ENCODE peak calls at places on chromosomes 2 and 18, in four cellular contexts. I is heart right ventricle, R is ascending aorta, Q is IMR-90. D is an unnamed sample.
A peak's percentile ranks its signal among the peaks of the same experiment; 100 is the strongest.

GRCh38 chr2:117853316-117853715 is 38.8 kb downstream of the DDX18 start:
- DNase-seq in Q (no peak), I (no peak), R (no peak), D (no peak)

GRCh38 chr2:219230201-219230540 is 565 bp downstream of the ANKZF1 start:
- DNase-seq in R (no peak), I (no peak), Q (peak; percentile 55), D (no peak)

GRCh38 chr2:222054813-222055212 is 244.0 kb downstream of the PAX3 start:
- DNase-seq in R (no peak), Q (no peak), I (no peak), D (no peak)

GRCh38 chr2:110866496-110866895 is 134.1 kb downstream of the ACOXL start:
- DNase-seq in I (no peak), R (no peak), Q (no peak), D (no peak)

GRCh38 chr2:134246154-134246874 is 7.6 kb upstream of the MGAT5 start:
- DNase-seq in I (no peak), Q (no peak), R (no peak), D (peak; percentile 38)

GRCh38 chr2:52115750-52116149 is 1083.8 kb upstream of the NRXN1 start:
- DNase-seq in I (no peak), R (no peak), Q (no peak), D (no peak)

GRCh38 chr2:186728631-186729030 is 34.8 kb downstream of the FAM171B start:
- DNase-seq in I (no peak), R (no peak), Q (no peak), D (no peak)

GRCh38 chr2:233915133-233915532 is 2.0 kb upstream of the TRPM8 start:
- DNase-seq in R (no peak), I (no peak), Q (peak; percentile 3), D (no peak)

GRCh38 chr18:72375628-72376027 is 168.5 kb downstream of the CBLN2 start:
- DNase-seq in Q (peak; percentile 28), R (no peak), I (no peak), D (peak; percentile 10)

GRCh38 chr2:74010087-74010541 is 25.4 kb downstream of the TET3 start:
- DNase-seq in I (peak; percentile 49), Q (no peak), R (peak; percentile 63), D (no peak)

GRCh38 chr2:96325884-96326255 is 753 bp downstream of the ITPRIPL1 start:
- DNase-seq in I (no peak), Q (no peak), R (peak; percentile 64), D (no peak)

GRCh38 chr18:39801848-39802247 is 2153.2 kb upstream of the PIK3C3 start:
- DNase-seq in R (no peak), I (no peak), Q (no peak), D (no peak)

GRCh38 chr2:112794131-112794733 is 9.9 kb upstream of the IL1A start:
- DNase-seq in Q (peak; percentile 96), I (no peak), R (peak; percentile 75), D (no peak)

GRCh38 chr2:240567137-240567871 is 980 bp upstream of the RNPEPL1 start:
- DNase-seq in R (peak; percentile 69), Q (no peak), I (peak; percentile 18), D (no peak)

GRCh38 chr2:205892141-205893064 is 193.6 kb downstream of the INO80D start:
- DNase-seq in Q (peak; percentile 46), I (no peak), R (no peak), D (peak; percentile 35)

GRCh38 chr2:207408086-207408794 is 121.5 kb upstream of the CREB1 start:
- DNase-seq in R (no peak), I (no peak), Q (no peak), D (no peak)

GRCh38 chr2:226661789-226662545 is 137.7 kb downstream of the IRS1 start:
- DNase-seq in R (peak; percentile 85), I (peak; percentile 31), Q (peak; percentile 93), D (no peak)

GRCh38 chr2:36964496-36965058 is 1.8 kb downstream of the STRN start:
- DNase-seq in I (no peak), R (no peak), Q (no peak), D (no peak)

GRCh38 chr2:1964659-1965058 is 220.3 kb upstream of the PXDN start:
- DNase-seq in Q (no peak), R (no peak), I (no peak), D (no peak)

GRCh38 chr2:19187323-19188020 is 171.0 kb downstream of the OSR1 start:
- DNase-seq in I (no peak), Q (peak; percentile 85), R (no peak), D (no peak)

GRCh38 chr2:6685447-6685846 is 180.3 kb downstream of the CMPK2 start:
- DNase-seq in Q (no peak), I (no peak), R (no peak), D (no peak)

GRCh38 chr2:83162421-83162820 is 1296.7 kb downstream of the SUCLG1 start:
- DNase-seq in Q (no peak), R (no peak), I (no peak), D (no peak)

GRCh38 chr2:69200107-69200520 is 186.9 kb downstream of the GFPT1 start:
- DNase-seq in I (no peak), Q (peak; percentile 95), R (no peak), D (no peak)

GRCh38 chr2:66547113-66547512 is 112.2 kb downstream of the MEIS1 start:
- DNase-seq in Q (peak; percentile 48), I (no peak), R (no peak), D (no peak)

GRCh38 chr2:238449909-238450417 is 23.2 kb downstream of the ASB1 start:
- DNase-seq in R (no peak), I (peak; percentile 66), Q (peak; percentile 51), D (no peak)

GRCh38 chr2:62192811-62193210 is 3.1 kb upstream of the B3GNT2 start:
- DNase-seq in I (no peak), Q (no peak), R (no peak), D (no peak)

GRCh38 chr2:205708231-205708631 is 25.9 kb downstream of the NRP2 start:
- DNase-seq in R (peak; percentile 72), I (no peak), Q (peak; percentile 90), D (no peak)

GRCh38 chr18:13219576-13219975 is 1.0 kb downstream of the LDLRAD4 start:
- DNase-seq in Q (no peak), R (no peak), I (no peak), D (no peak)

GRCh38 chr18:9701604-9702324 is 6.3 kb upstream of the RAB31 start:
- DNase-seq in I (no peak), Q (no peak), R (peak; percentile 47), D (no peak)

GRCh38 chr2:206423147-206423546 is 20.2 kb upstream of the ADAM23 start:
- DNase-seq in R (no peak), I (no peak), Q (no peak), D (no peak)

GRCh38 chr2:1748176-1748740 is 3.9 kb upstream of the PXDN start:
- DNase-seq in Q (no peak), R (no peak), I (no peak), D (no peak)

GRCh38 chr2:24123212-24124002 is at the start of the genes FAM228B and PFN4:
- DNase-seq in R (peak; percentile 94), I (peak; percentile 92), Q (peak; percentile 76), D (peak; percentile 87)

GRCh38 chr18:57086163-57086562 is 60.7 kb upstream of the BOD1L2 start:
- DNase-seq in R (no peak), Q (no peak), I (no peak), D (no peak)
- H3K4me3 ChIP-seq in R (no peak overlapping the region), Q (no peak overlapping the region), I (no peak overlapping the region), D (no peak overlapping the region)

DNA sequence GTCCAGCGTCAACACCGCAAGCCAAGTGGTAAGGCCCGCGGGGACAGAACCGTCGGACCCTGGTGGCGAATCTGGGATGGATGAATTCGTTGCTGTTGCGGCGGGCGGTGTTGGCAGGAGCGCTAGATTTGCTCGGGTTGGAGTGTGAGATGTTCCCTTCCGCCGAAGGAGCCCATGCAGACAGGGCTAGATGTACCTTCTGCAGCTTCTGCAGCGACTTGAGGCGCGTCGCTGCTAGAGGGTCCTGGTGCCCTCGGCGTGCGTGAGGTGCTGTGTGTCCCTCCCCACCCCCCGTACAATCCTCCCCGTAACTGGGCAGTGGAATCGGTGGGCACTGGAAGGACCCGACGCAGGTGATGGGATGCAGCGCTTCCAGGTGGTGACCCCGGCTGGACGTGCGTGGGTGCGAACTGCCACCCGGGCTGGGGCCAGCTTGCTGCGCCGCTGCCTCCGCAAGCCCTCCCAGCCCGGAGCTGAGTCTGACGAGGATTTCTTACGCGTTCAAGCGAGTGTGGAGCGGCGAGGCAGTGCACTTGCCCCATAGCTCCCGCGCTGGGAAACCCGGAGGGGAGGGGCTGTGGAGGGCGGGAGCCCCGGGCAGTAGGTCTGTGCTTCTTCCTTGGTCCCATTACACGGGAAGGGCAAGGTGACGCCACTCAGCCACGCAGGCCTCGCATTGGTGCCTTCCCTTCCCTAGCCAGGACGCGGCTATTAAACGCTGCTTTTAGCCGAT is 34.3 kb downstream of the CHRNA1 start:
- DNase-seq in Q (peak; percentile 10), I (no peak), R (no peak), D (peak; percentile 12)
- TF ChIP-seq CTCF in Q (no peak), I (no peak), R (no peak), D (no peak)

GRCh38 chr2:75622929-75623328 is 23.7 kb upstream of the MRPL19 start:
- DNase-seq in Q (no peak), I (no peak), R (no peak), D (no peak)

GRCh38 chr2:75616933-75617332 is 29.6 kb upstream of the MRPL19 start:
- DNase-seq in R (no peak), I (no peak), Q (no peak), D (no peak)

GRCh38 chr2:75622500-75622899 is 24.1 kb upstream of the MRPL19 start:
- DNase-seq in R (no peak), I (no peak), Q (no peak), D (no peak)

GRCh38 chr2:75619992-75620740 is 26.4 kb upstream of the MRPL19 start:
- DNase-seq in R (no peak), I (no peak), Q (no peak), D (no peak)

DNA sequence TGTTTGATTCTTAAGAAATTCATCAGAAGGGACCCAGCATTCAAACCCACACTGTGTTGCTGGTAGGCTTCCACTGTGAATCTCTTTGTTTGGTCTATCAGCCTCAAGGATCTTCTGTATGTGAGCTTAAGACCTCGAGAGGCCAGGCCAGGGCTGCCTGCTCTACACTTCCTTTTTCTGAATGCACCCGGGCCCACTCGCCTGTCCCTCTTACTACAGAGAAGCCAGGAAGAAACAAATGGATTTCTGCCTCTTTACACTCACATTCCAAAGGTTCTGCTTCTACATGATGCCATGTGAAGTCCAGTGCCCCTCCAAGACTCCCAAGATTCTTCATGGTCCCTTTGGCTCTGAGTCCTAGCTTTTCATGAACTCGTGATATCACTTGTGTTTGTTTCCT is 25.4 kb upstream of the MRPL19 start:
- DNase-seq in R (no peak), Q (no peak), I (no peak), D (no peak)
- H3K27ac ChIP-seq in R (no peak overlapping the region), Q (no peak overlapping the region), I (no peak overlapping the region), D (no peak overlapping the region)

DNA sequence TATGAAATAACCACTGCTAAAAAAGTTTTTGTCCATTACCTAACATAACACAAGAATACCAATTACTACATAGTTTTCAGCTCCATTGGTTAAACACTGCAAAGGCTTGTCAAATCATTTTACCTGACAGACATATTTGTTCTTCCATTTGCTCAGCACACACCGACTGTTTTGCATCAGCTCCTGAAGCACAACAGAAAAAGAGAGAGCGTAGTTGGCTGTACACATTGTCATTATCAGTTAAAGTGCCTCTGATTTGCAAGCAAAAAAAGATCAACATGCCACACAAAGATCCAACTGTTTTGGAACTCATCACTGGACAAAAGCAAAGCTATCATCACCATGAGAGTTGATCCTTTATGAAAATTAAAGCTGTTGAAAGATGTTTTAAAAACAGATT is 103.8 kb downstream of the WDPCP start:
- DNase-seq in I (no peak), Q (no peak), R (no peak), D (no peak)
- H3K4me3 ChIP-seq in I (peak overlapping the region; percentile 21), Q (no peak overlapping the region), R (no peak overlapping the region), D (peak overlapping the region; percentile 29)

D was measured in dorsolateral prefrontal cortex.